ENCODE peak calls at places on chromosomes 11 and 22, in four cellular contexts. O, W, N and E are unnamed samples.

GRCh38 chr11:72113170-72113808 is 794 bp upstream of the ANAPC15 start:
- DNase-seq in W (no peak), O (peak; percentile 52), N (no peak), E (no peak)

GRCh38 chr11:47886096-47886495 is 37.9 kb upstream of the NUP160 start:
- DNase-seq in O (peak; percentile 80), W (no peak), N (no peak), E (peak; percentile 89)

GRCh38 chr22:39178206-39179111 is 26.0 kb upstream of the CBX7 start:
- DNase-seq in W (no peak), O (peak; percentile 43), N (no peak), E (no peak)

GRCh38 chr11:44766972-44767278 is 40.2 kb downstream of the TSPAN18 start:
- DNase-seq in O (peak; percentile 34), W (no peak), N (no peak), E (no peak)

GRCh38 chr11:102220728-102221467 is 96.4 kb upstream of the BIRC3 start:
- DNase-seq in W (no peak), N (no peak), O (peak; percentile 79), E (no peak)

GRCh38 chr11:45655347-45655756 is 10.1 kb downstream of the CHST1 start:
- DNase-seq in N (peak; percentile 53), W (peak; percentile 88), O (peak; percentile 51), E (peak; percentile 94)

GRCh38 chr22:37657590-37658132 is 862 bp upstream of the PDXP start:
- DNase-seq in N (no peak), O (peak; percentile 7), W (no peak), E (no peak)

GRCh38 chr22:49108636-49109315 is 718.9 kb downstream of the BRD1 start:
- DNase-seq in N (no peak), W (no peak), O (no peak), E (peak; percentile 58)

GRCh38 chr11:33064033-33064825 is 24.9 kb downstream of the TCP11L1 start:
- DNase-seq in O (no peak), W (no peak), N (no peak), E (no peak)

GRCh38 chr11:7513210-7514098 is at the start of gene PPFIBP2:
- DNase-seq in N (peak; percentile 40), O (peak; percentile 47), W (peak; percentile 90), E (peak; percentile 96)
- TF ChIP-seq POLR2A in N (no peak), O (no peak), W (no peak), E (no peak)

DNA sequence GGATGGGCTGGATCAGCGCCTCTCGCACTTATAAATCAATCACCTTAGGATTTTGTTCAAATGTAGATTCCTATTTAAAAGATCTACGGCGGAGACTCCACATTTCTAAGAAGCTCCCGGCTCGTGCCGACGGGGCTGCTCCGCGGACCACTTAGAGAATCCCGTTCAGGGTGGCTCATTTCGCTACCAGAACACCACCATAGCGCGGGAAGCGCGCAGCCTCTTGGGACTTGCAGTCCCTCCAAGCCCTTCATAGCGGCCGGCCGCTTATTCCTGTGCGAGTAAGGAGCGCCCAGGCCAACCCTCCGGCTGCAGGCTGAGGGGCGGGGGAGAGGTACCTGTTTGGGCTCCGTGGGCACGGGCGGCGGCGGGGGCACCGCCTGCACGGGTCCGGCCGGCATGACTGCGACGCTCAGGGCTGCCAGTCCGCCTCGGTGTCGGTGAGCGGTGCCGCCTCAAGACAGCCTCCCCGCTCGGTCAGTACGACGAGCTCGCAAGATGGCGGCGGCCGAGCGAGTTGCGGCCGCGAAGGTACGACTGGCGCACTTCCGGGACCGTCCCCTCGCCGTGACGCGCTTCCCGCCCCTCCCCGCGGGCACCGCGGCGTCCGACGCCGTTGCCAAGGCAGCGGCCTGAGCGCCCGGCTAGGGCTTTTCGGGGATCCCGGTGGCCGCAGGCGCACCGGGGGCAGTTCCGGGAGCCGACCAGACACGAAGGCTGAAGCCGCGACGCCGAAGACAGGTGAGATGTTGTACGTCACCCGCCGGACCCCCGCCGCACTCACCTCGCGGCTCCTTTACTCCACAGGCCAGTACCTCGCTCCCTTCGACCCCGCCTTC is at the start of the genes CCDC157 and SF3A1:
- DNase-seq in O (peak; percentile 91), N (peak; percentile 59), W (peak; percentile 67), E (peak; percentile 96)
- TF ChIP-seq POLR2A in O (peak; percentile 92), N (no peak), W (peak; percentile 87), E (no peak)

GRCh38 chr11:22666320-22666699 is at the start of gene GAS2:
- DNase-seq in W (no peak), N (no peak), O (peak; percentile 1), E (no peak)

GRCh38 chr11:22668005-22668796 is 1.8 kb downstream of the GAS2 start:
- DNase-seq in N (no peak), O (no peak), W (no peak), E (no peak)

GRCh38 chr11:22669368-22669767 is 3.0 kb downstream of the GAS2 start:
- DNase-seq in N (no peak), O (no peak), W (no peak), E (no peak)

GRCh38 chr11:22670803-22671202 is 4.4 kb downstream of the GAS2 start:
- DNase-seq in N (no peak), W (no peak), O (peak; percentile 3), E (no peak)

GRCh38 chr11:22666700-22667439 is 459 bp downstream of the GAS2 start:
- DNase-seq in W (no peak), O (no peak), N (no peak), E (no peak)
- TF ChIP-seq POLR2A in W (no peak), O (no peak), N (no peak), E (no peak)

DNA sequence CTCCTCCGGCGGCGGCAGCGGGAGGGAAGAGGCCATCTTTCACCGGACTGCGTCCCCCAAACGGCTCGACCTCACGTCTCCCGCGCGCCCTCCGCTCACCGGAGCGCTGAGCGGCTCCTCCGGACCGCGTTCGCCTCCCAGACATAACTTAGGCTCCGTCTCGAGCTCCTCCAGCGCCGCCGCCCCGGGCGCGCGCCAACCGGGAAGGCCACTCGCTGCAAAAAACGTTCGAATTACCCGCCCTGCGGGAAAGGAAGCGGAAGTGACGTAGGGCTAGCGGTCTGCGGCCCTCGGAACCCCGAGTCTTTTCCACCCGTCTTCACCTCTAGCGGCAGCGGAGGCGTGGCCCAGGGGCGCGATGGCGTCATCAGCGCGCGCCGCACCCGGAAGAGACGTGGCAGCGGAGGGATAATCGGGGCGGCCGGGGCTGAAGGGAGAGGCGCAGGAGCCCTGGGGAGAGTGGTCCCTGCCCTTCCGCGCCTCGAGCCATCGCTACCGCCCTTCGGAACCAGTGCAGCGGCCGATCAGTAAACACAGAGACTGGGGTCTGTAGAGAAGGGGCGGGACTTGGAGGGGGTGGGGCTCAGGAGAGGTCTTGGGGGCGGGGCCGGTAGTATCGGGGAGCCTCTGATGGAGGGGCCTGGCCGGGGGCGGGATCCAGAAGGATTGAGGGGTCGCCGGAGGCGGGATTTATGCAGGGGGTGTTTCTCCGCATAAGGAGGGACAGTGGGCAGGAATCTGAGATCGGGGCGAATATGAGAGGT is at the start of the genes CDCA5 and ZFPL1:
- DNase-seq in N (peak; percentile 91), W (peak; percentile 96), O (peak; percentile 94), E (peak; percentile 99)
- TF ChIP-seq POLR2A in N (peak; percentile 49), W (peak; percentile 56), O (peak; percentile 97), E (no peak)

GRCh38 chr11:57460017-57460755 is at the start of gene RTN4RL2:
- DNase-seq in O (peak; percentile 45), W (peak; percentile 88), N (peak; percentile 52), E (no peak)
- TF ChIP-seq POLR2A in O (no peak), W (peak; percentile 56), N (no peak), E (no peak)

GRCh38 chr11:103384652-103385051 is 275.4 kb downstream of the DYNC2H1 start:
- DNase-seq in W (no peak), O (no peak), N (no peak), E (no peak)
- TF ChIP-seq POLR2A in W (no peak), O (no peak), N (no peak), E (no peak)

DNA sequence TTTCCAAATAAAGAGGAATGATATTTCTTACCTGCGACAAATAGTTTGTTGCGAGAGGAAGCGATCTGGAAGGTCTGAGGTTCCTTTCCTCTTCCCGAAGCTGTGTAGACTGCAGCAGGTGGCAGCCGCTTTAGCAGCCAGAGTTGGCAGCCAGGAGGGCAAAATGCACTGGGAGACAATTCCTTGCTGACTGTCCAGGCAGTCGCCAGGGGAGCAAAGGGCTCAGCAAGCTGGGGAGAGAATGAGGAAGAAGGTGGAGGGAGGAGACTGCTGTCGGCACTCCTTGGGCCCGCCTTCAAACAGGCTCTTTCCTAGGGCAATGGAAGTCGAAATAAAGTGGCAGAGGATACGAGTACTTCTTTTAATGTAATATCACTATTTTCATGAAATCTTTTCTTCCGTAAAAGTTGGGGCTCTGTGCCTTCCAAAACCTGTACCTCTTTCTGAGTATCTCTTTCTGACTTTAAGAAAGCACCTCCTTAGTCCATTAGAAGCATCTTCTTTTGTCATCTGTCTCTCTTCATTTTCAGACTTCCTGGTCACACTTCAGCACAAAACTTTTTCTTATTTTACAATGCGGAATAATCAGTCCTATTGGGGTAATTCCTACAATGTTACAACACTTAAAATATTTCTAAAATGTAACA is at the start of gene IL18:
- DNase-seq in W (peak; percentile 78), N (peak; percentile 78), O (no peak), E (peak; percentile 48)
- TF ChIP-seq POLR2A in W (peak; percentile 57), N (no peak), O (no peak), E (no peak)

GRCh38 chr11:125874556-125875124 is 12.8 kb upstream of the HYLS1 start:
- DNase-seq in N (peak; percentile 44), W (peak; percentile 25), O (peak; percentile 70), E (peak; percentile 33)

GRCh38 chr11:125873881-125874555 is 13.4 kb upstream of the HYLS1 start:
- DNase-seq in N (no peak), O (no peak), W (no peak), E (no peak)

GRCh38 chr11:125872138-125872491 is 15.4 kb upstream of the HYLS1 start:
- DNase-seq in N (no peak), W (no peak), O (no peak), E (no peak)

GRCh38 chr11:125869526-125869925 is 17.9 kb upstream of the HYLS1 start:
- DNase-seq in O (no peak), N (no peak), W (no peak), E (no peak)

GRCh38 chr11:125871391-125872137 is 15.9 kb upstream of the HYLS1 start:
- DNase-seq in W (peak; percentile 18), N (peak; percentile 29), O (peak; percentile 31), E (no peak)
- TF ChIP-seq POLR2A in W (no peak), N (no peak), O (no peak), E (no peak)

GRCh38 chr11:129352627-129353026 is 23.0 kb upstream of the BARX2 start:
- DNase-seq in W (no peak), N (no peak), O (no peak), E (no peak)
- TF ChIP-seq POLR2A in W (no peak), N (no peak), O (no peak), E (no peak)